ENCODE peak calls at places on chromosomes 3 and 15, in nine cellular contexts. O is SJSA1; R is spleen; U is PC-3; E is esophagus squamous epithelium; G is thoracic aorta; C is sigmoid colon; P is effector memory CD4-positive, alpha-beta T cell; A is iPS DF 6.9. L is an unnamed sample. For H3K27me3, the result is how much of the 10 kb centered on the place peaks cover.

GRCh38 chr3:134608957-134609525 is 41.8 kb downstream of the KY start:
- DNase-seq in O (no peak), P (no peak), U (no peak), G (no peak), A (no peak), C (no peak), E (no peak), R (no peak), L (no peak)

GRCh38 chr3:57252404-57252803 is 24.9 kb downstream of the APPL1 start:
- DNase-seq in G (no peak), O (no peak), R (no peak), U (no peak), A (no peak), C (no peak), E (no peak), P (no peak), L (no peak)

GRCh38 chr3:112486811-112487505 is 12.3 kb downstream of the BTLA start:
- DNase-seq in A (no peak), C (no peak), U (no peak), O (peak), P (no peak), G (no peak), E (no peak), R (no peak), L (no peak)

GRCh38 chr15:46708226-46708625 is 1009.1 kb upstream of the SEMA6D start:
- DNase-seq in P (no peak), R (no peak), U (no peak), E (no peak), A (no peak), G (no peak), C (no peak), O (no peak), L (peak)

GRCh38 chr3:178419078-178419477 is 117.2 kb upstream of the KCNMB2 start:
- DNase-seq in O (no peak), E (no peak), U (peak), G (no peak), P (no peak), C (no peak), A (no peak), R (no peak), L (peak)

GRCh38 chr3:52679139-52679538 is 6.6 kb downstream of the PBRM1 start:
- DNase-seq in O (no peak), E (no peak), U (no peak), C (no peak), P (no peak), A (no peak), G (no peak), R (no peak), L (no peak)

GRCh38 chr3:29138171-29138570 is 142.7 kb upstream of the RBMS3 start:
- DNase-seq in E (no peak), U (no peak), C (no peak), G (no peak), P (no peak), A (no peak), R (no peak), O (no peak), L (no peak)

GRCh38 chr3:162082516-162082915 is 585.9 kb downstream of the OTOL1 start:
- DNase-seq in G (no peak), U (no peak), R (no peak), C (no peak), E (no peak), O (no peak), P (no peak), A (no peak), L (no peak)

GRCh38 chr15:28086175-28086703 is 12.9 kb downstream of the OCA2 start:
- DNase-seq in U (peak), P (no peak), C (no peak), O (peak), A (no peak), E (no peak), G (no peak), R (peak), L (peak)

GRCh38 chr3:113629941-113630340 is 66.5 kb downstream of the USF3 start:
- DNase-seq in A (no peak), P (no peak), U (no peak), R (no peak), E (no peak), C (no peak), O (no peak), G (no peak), L (no peak)

GRCh38 chr15:90816401-90817116 is 51.8 kb upstream of the FURIN start:
- DNase-seq in O (no peak), G (no peak), A (no peak), E (no peak), C (peak), R (no peak), P (no peak), U (no peak), L (no peak)

GRCh38 chr15:75532413-75533250 is 46.5 kb downstream of the PTPN9 start:
- DNase-seq in O (peak), G (peak), U (peak), C (peak), R (no peak), P (no peak), E (no peak), A (peak), L (peak)

GRCh38 chr3:139893264-139893962 is 41.6 kb upstream of the CLSTN2 start:
- DNase-seq in A (no peak), R (no peak), U (no peak), O (no peak), E (no peak), C (peak), G (no peak), P (no peak), L (no peak)

GRCh38 chr3:129360224-129360623 is 68.2 kb downstream of the EFCAB12 start:
- DNase-seq in C (no peak), P (no peak), R (no peak), G (no peak), O (no peak), A (no peak), U (no peak), E (no peak), L (no peak)

GRCh38 chr3:126081618-126082333 is 2.1 kb downstream of the SLC41A3 start:
- DNase-seq in E (no peak), U (peak), C (no peak), R (no peak), P (no peak), O (peak), A (no peak), G (no peak), L (peak)

GRCh38 chr15:69735126-69735525 is 282.5 kb downstream of the RPLP1 start:
- DNase-seq in R (no peak), G (no peak), U (no peak), O (peak), A (no peak), P (no peak), E (no peak), C (no peak), L (no peak)

GRCh38 chr3:151476344-151477018 is 15.6 kb upstream of the IGSF10 start:
- DNase-seq in U (no peak), A (no peak), R (no peak), C (no peak), O (no peak), P (no peak), E (no peak), G (no peak), L (no peak)

GRCh38 chr3:40546811-40547210 is 22.1 kb downstream of the ZNF621 start:
- DNase-seq in G (no peak), P (no peak), A (no peak), R (no peak), E (no peak), U (peak), O (peak), C (no peak), L (peak)

GRCh38 chr3:129058441-129059194 is 2.0 kb upstream of the GP9 start:
- DNase-seq in E (no peak), A (no peak), R (peak), U (peak), P (no peak), G (no peak), O (no peak), C (no peak), L (peak)

GRCh38 chr3:134086616-134087015 is 56.9 kb upstream of the SLCO2A1 start:
- DNase-seq in P (no peak), O (no peak), G (no peak), A (no peak), E (no peak), U (peak), C (no peak), R (peak), L (peak)

GRCh38 chr15:76861815-76862397 is 43.2 kb downstream of the SCAPER start:
- DNase-seq in U (no peak), P (no peak), R (no peak), E (no peak), O (no peak), A (no peak), G (no peak), C (no peak), L (no peak)

GRCh38 chr3:11803977-11804903 is 42.4 kb downstream of the TAMM41 start:
- DNase-seq in G (no peak), E (peak), R (no peak), O (peak), A (peak), C (no peak), P (no peak), U (peak), L (peak)

GRCh38 chr3:149090907-149091306 is 4.6 kb upstream of the HLTF start:
- DNase-seq in U (no peak), R (no peak), A (no peak), G (no peak), P (no peak), O (no peak), E (no peak), C (no peak), L (no peak)

GRCh38 chr3:69563968-69564367 is 175.3 kb upstream of the MITF start:
- DNase-seq in C (no peak), E (no peak), U (no peak), R (no peak), P (no peak), O (no peak), G (no peak), A (no peak), L (no peak)

GRCh38 chr15:57388199-57388863 is 12.0 kb downstream of the CGNL1 start:
- DNase-seq in R (no peak), G (no peak), U (no peak), C (no peak), P (no peak), O (no peak), E (no peak), A (no peak), L (no peak)

GRCh38 chr3:25428003-25428861 is at the start of gene RARB:
- DNase-seq in G (peak), O (peak), A (no peak), C (peak), E (no peak), U (no peak), P (no peak), R (no peak), L (peak)

DNA sequence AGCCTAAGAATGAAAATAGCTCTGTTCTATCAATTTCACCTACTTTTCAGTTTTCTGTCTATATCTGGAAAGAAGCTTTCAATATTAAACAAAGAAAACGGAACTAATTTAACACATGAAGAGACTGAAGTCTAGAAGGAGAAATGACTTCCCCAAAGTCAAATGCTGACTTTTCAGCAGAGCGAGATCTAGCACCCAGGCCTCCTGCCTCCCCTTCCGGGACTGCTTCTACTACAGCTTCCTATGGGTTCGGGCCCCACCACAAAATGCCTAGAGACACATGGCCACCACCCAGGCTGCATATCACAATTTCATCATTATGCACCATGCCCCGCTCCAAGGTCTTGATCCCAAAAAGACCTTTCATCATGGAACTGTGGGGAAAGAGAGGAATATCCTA is 104.5 kb downstream of the SST start:
- DNase-seq in G (no peak), P (no peak), A (no peak), E (no peak), R (no peak), O (no peak), U (no peak), C (no peak), L (no peak)
- H3K27me3 ChIP-seq in G (under half), P (under half), A (under half), E (under half), R (under half), O (under half), U (half or more), C (under half), L (under half)

GRCh38 chr3:141412087-141412935 is 44.0 kb downstream of the ZBTB38 start:
- DNase-seq in E (peak), G (no peak), C (peak), P (peak), R (no peak), O (peak), A (no peak), U (peak), L (peak)
- H3K4me3 ChIP-seq in E (peak), G (peak), C (peak), P (peak), R (peak), O (no peak), A (no peak), U (peak), L (peak)

GRCh38 chr15:34673241-34673640 is 81.6 kb downstream of the GJD2 start:
- DNase-seq in U (no peak), A (no peak), P (no peak), E (no peak), C (no peak), R (no peak), O (no peak), G (no peak), L (no peak)
- H3K27me3 ChIP-seq in U (half or more), A (under half), P (under half), E (under half), C (under half), R (under half), O (under half), G (under half), L (under half)

GRCh38 chr3:192515661-192516040 is 211.7 kb downstream of the FGF12 start:
- DNase-seq in E (no peak), O (no peak), C (no peak), R (no peak), U (no peak), A (no peak), G (no peak), P (no peak), L (no peak)
- H3K4me3 ChIP-seq in E (peak), O (no peak), C (no peak), R (peak), U (no peak), A (peak), G (no peak), P (no peak), L (no peak)

DNA sequence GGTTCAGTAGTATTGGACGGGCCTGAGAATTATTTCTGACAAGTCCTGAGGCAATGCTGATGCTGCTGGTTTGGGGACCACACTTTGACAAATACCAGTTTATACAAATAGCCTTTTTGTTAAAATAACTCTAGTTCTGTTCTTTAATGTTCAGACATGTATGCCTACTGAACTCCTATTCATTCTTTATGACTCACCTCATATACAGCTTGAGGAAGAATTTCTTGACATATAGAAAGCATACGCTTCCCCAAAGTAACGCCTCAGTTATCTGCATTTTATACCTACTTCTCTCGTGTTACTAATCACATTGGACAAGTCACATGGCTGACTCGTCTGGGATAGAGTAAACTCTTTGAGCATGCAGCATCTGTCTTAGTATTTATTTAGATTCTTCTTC is 145.4 kb upstream of the GOLIM4 start:
- DNase-seq in O (no peak), E (no peak), R (no peak), U (no peak), G (no peak), P (no peak), C (no peak), A (no peak), L (peak)
- H3K27me3 ChIP-seq in O (under half), E (under half), R (under half), U (under half), G (under half), P (under half), C (under half), A (under half), L (under half)

DNA sequence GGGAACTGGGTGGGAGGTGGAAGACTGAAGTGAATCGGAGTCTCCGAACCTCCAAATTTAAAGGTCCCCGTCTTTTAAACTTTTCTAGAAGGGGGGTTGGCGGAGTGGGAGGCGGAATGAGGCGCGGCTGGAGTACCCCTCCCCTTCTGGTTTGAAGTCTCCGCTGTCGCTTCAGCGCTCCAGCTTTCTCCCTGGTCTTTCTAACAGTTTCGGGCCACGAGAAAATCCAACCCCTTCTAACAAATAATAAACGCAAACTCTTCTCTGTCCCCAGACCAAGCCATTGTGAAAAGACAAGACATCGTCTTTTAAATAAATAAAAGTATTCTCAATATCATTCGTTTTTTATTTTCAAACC is 2.5 kb upstream of the MECOM start:
- DNase-seq in U (no peak), A (no peak), E (no peak), R (no peak), O (no peak), G (no peak), C (no peak), P (no peak), L (no peak)
- H3K4me3 ChIP-seq in U (no peak), A (no peak), E (no peak), R (no peak), O (no peak), G (peak), C (no peak), P (no peak), L (peak)